ENCODE peak calls at places on chromosomes 5 and 9, in six cellular contexts. X, W, Q, P, G and U are unnamed samples.

GRCh38 chr5:133333561-133334150 is 278.7 kb downstream of the FSTL4 start:
- DNase-seq in X (peak), W (peak), Q (no peak), P (no peak), G (no peak), U (no peak)

GRCh38 chr5:31131381-31131811 is 62.1 kb upstream of the CDH6 start:
- DNase-seq in X (no peak), W (no peak), Q (no peak), P (peak), G (no peak), U (no peak)

GRCh38 chr5:94900006-94900505 is 281.6 kb downstream of the SLF1 start:
- DNase-seq in X (no peak), W (no peak), Q (no peak), P (no peak), G (no peak), U (no peak)

GRCh38 chr9:69120380-69121154 is 53.5 kb upstream of the TJP2 start:
- DNase-seq in X (peak), W (no peak), Q (no peak), P (no peak), G (peak), U (peak)

GRCh38 chr5:146541956-146542849 is 26.2 kb upstream of the GPR151 start:
- DNase-seq in X (no peak), W (peak), Q (peak), P (peak), G (peak), U (peak)

GRCh38 chr5:102223542-102224444 is 72.3 kb downstream of the SLCO4C1 start:
- DNase-seq in X (no peak), W (no peak), Q (no peak), P (peak), G (peak), U (peak)

GRCh38 chr9:111094433-111095421 is 56.5 kb upstream of the LPAR1 start:
- DNase-seq in X (no peak), W (no peak), Q (no peak), P (peak), G (no peak), U (no peak)

GRCh38 chr5:10724799-10725507 is 36.1 kb downstream of the DAP start:
- DNase-seq in X (peak), W (no peak), Q (no peak), P (peak), G (peak), U (peak)

GRCh38 chr5:136754216-136754615 is 388.9 kb upstream of the TRPC7 start:
- DNase-seq in X (no peak), W (no peak), Q (peak), P (no peak), G (no peak), U (no peak)

GRCh38 chr9:69970001-69970531 is 73.6 kb upstream of the MAMDC2 start:
- DNase-seq in X (no peak), W (no peak), Q (no peak), P (no peak), G (no peak), U (no peak)

GRCh38 chr5:174876-175465 is 16.3 kb upstream of the LRRC14B start:
- DNase-seq in X (no peak), W (no peak), Q (no peak), P (no peak), G (no peak), U (no peak)

GRCh38 chr5:17379188-17379951 is 118.7 kb upstream of the TAF11L2 start:
- DNase-seq in X (no peak), W (no peak), Q (no peak), P (peak), G (peak), U (peak)